ENCODE peak calls at places on chromosomes 5 and 9, in seven cellular contexts. T is GM12878, S is spleen, J is H1, C is A549, Y is gastrocnemius medialis, A is tibial nerve. I is an unnamed sample.

GRCh38 chr9:99592834-99593584 is 228.7 kb upstream of the NR4A3 start:
- DNase-seq in J (no peak), Y (no peak), C (no peak), T (no peak), S (no peak), A (no peak), I (no peak)

GRCh38 chr5:158990979-158991378 is 108.7 kb downstream of the EBF1 start:
- DNase-seq in S (no peak), Y (no peak), C (no peak), A (no peak), J (no peak), T (no peak), I (no peak)

GRCh38 chr5:74104469-74104868 is 478.5 kb downstream of the ARHGEF28 start:
- DNase-seq in Y (no peak), T (no peak), C (peak), A (no peak), J (no peak), S (no peak), I (no peak)

GRCh38 chr5:152556779-152557178 is 151.7 kb upstream of the NMUR2 start:
- DNase-seq in A (no peak), Y (no peak), S (no peak), C (no peak), T (no peak), J (no peak), I (no peak)

GRCh38 chr9:16670791-16671190 is 199.7 kb downstream of the BNC2 start:
- DNase-seq in C (no peak), A (no peak), T (no peak), J (no peak), Y (no peak), S (no peak), I (no peak)

GRCh38 chr5:32794086-32794485 is 83.0 kb downstream of the NPR3 start:
- DNase-seq in Y (no peak), J (no peak), S (no peak), T (no peak), C (peak), A (no peak), I (no peak)

GRCh38 chr5:149271717-149272558 is at the start of gene AFAP1L1:
- DNase-seq in C (peak), Y (peak), J (no peak), S (peak), A (peak), T (no peak), I (peak)

GRCh38 chr5:61910771-61911170 is 395.2 kb upstream of the KIF2A start:
- DNase-seq in Y (no peak), C (no peak), S (no peak), T (no peak), A (no peak), J (no peak), I (no peak)

GRCh38 chr5:95284512-95285405 is at the start of gene MCTP1:
- DNase-seq in S (peak), T (no peak), J (no peak), Y (no peak), C (peak), A (no peak), I (peak)

GRCh38 chr5:135208555-135209494 is 174.8 kb upstream of the PITX1 start:
- DNase-seq in J (no peak), T (no peak), C (peak), Y (no peak), S (peak), A (no peak), I (no peak)

GRCh38 chr9:118170032-118170955 is 466.1 kb downstream of the TLR4 start:
- DNase-seq in C (peak), A (no peak), S (no peak), Y (no peak), J (peak), T (no peak), I (no peak)
- H3K27ac ChIP-seq in C (no peak), A (no peak), S (no peak), Y (no peak), J (no peak), T (no peak), I (no peak)

DNA sequence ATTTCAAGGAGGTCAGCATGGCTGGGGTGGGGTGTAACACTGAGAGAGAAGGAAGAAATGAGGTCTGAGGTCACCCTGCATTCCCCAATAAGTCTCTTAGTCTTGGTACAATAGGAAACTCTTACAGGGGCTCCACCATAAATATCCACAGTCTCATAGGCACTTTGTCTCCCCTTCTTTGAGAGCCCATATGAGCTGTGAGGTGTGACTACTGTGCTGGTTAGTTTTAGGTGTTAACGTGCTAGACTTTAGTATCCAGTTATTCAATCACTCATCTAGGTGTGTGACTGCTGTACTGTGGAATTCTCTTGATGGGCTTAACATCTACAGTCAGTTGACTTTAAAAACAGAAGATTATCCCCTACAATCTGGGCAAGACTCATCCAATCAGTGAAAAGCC is 378.1 kb upstream of the RFX3 start:
- DNase-seq in T (no peak), A (no peak), C (no peak), J (no peak), S (no peak), Y (no peak), I (no peak)
- H3K27ac ChIP-seq in T (no peak), A (no peak), C (no peak), J (no peak), S (no peak), Y (no peak), I (no peak)

DNA sequence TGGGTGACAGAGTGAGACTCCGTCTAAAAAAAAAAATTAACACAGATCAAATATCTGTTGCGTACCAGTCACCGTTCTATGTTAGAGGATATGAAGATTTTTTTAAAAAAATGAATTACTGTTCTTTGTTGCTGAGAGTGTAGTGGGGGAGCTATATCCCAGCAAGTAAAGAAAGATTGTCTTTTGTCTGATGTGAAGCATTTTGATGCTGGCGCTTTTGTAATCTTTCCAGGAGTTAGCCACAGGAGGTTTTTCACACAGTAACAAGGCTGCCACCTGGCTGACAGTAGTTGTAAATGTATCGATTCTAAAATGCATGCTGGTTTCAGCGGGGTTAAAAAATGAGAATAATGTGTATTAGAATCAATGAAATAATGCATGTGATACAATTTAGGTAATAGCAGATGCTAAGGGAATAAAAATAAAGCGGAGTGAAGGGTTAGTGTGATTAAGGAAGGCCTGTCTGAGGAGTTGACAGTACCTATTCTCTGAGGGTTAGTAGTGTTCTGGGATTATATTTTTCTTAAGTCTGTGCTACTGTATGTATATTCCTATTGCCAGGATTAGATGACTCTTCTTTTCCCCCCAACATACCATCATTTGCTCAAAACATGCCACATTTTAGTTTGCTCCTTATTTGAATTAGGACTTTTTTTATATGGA is 3.4 kb downstream of the LMNB1 start:
- DNase-seq in J (no peak), S (no peak), C (peak), A (no peak), Y (no peak), T (no peak), I (no peak)
- H3K27ac ChIP-seq in J (no peak), S (no peak), C (no peak), A (no peak), Y (no peak), T (peak), I (no peak)

GRCh38 chr9:108834959-108835696 is 20.7 kb downstream of the ACTL7B start:
- DNase-seq in T (no peak), J (no peak), Y (no peak), S (no peak), C (no peak), A (no peak), I (no peak)

GRCh38 chr9:108835831-108836230 is 20.0 kb downstream of the ACTL7B start:
- DNase-seq in T (no peak), Y (no peak), A (no peak), C (no peak), S (no peak), J (no peak), I (no peak)

GRCh38 chr9:108836771-108837170 is 19.0 kb downstream of the ACTL7B start:
- DNase-seq in J (no peak), C (no peak), T (no peak), A (no peak), Y (no peak), S (no peak), I (no peak)

GRCh38 chr9:108837530-108837929 is 18.3 kb downstream of the ACTL7B start:
- DNase-seq in Y (no peak), C (no peak), J (no peak), A (no peak), S (no peak), T (no peak), I (no peak)

GRCh38 chr9:108836319-108836718 is 19.5 kb downstream of the ACTL7B start:
- DNase-seq in S (no peak), T (no peak), C (no peak), J (no peak), Y (no peak), A (no peak), I (no peak)
- H3K27ac ChIP-seq in S (no peak), T (no peak), C (no peak), J (no peak), Y (no peak), A (no peak), I (no peak)

GRCh38 chr5:68698025-68698940 is 395.5 kb upstream of the SLC30A5 start:
- DNase-seq in T (no peak), C (no peak), Y (no peak), J (no peak), A (no peak), S (no peak), I (no peak)

DNA sequence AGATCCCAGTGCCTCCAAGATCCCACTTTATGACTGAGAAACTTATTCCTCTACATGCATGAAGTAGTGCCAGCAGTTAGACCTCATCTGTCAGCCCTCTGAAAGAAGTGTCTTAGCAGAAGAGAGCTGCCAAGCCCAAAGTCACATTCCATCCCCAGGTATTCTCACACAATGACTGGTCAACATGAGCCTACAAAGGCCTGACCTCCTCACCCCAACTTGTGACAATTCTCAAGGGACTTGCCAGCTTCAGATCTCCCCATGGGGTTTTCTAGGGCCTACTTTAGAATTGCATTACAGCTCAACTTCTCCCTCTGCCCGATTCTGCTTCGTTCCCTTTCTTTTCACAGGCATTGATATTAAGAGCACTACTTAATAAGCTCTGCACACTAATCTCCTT is 393.8 kb upstream of the SLC30A5 start:
- DNase-seq in J (no peak), A (no peak), C (no peak), T (peak), S (no peak), Y (no peak), I (no peak)
- H3K27ac ChIP-seq in J (no peak), A (no peak), C (no peak), T (no peak), S (no peak), Y (no peak), I (no peak)

DNA sequence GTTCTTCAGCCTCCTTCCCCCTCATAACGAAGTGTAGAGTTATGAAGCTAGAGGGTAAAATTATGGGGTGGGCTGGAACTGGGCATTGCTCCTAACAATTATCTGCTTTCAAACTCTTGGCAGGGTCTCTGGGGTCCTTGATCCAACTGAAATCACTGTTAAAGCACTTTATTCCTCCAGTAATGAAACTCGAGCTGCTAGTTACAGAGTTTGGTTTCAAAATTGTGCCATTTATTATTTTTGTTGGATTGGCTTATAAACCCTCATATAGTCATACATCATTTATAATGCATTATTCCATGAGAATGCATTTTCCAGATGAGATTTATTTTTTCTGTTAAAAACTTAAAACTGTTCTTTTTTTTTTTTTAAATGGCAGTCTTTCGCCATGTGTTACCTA is 158.5 kb downstream of the RGS3 start:
- DNase-seq in J (no peak), S (no peak), A (no peak), Y (no peak), T (no peak), C (no peak), I (no peak)
- H3K27ac ChIP-seq in J (no peak), S (peak), A (no peak), Y (no peak), T (no peak), C (no peak), I (peak)

GRCh38 chr9:105286098-105286497 is 41.6 kb downstream of the SLC44A1 start:
- DNase-seq in Y (no peak), T (no peak), S (no peak), J (no peak), C (no peak), A (no peak), I (no peak)

GRCh38 chr9:105282870-105283621 is 38.6 kb downstream of the SLC44A1 start:
- DNase-seq in Y (no peak), T (no peak), A (no peak), J (no peak), C (no peak), S (no peak), I (no peak)

GRCh38 chr9:105281926-105282325 is 37.5 kb downstream of the SLC44A1 start:
- DNase-seq in Y (no peak), C (no peak), A (no peak), T (no peak), J (no peak), S (no peak), I (no peak)

GRCh38 chr9:105284463-105284862 is 40.0 kb downstream of the SLC44A1 start:
- DNase-seq in A (no peak), J (no peak), C (no peak), S (no peak), T (no peak), Y (no peak), I (no peak)

DNA sequence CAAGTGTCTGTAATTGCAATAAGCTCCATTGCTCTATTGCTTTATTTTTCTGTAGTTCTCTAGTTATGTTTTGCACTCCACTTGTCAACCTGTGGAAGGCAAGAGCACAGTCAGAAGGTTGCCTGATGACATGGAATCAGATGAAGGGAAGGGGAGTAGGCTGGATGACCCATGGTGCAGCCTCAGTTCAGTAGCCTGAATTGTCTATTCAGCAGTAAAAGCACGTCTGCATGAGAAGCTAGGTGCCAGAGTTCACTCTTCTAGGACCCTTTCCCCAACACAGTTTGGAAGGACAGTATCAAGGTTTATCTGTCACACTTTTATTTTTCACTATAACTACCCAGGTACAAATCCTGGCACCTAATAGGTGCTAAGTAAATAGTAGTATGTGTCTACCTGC is 39.3 kb downstream of the SLC44A1 start:
- DNase-seq in C (no peak), Y (no peak), T (no peak), S (no peak), A (no peak), J (no peak), I (no peak)
- H3K27ac ChIP-seq in C (no peak), Y (no peak), T (no peak), S (no peak), A (no peak), J (no peak), I (no peak)

GRCh38 chr5:130337179-130337888 is 433.1 kb downstream of the CHSY3 start:
- DNase-seq in C (peak), T (no peak), Y (no peak), S (no peak), A (no peak), J (no peak), I (no peak)
- H3K27ac ChIP-seq in C (peak), T (no peak), Y (no peak), S (no peak), A (no peak), J (no peak), I (no peak)

GRCh38 chr5:104763163-104763562 is 1200.6 kb upstream of the NUDT12 start:
- DNase-seq in Y (no peak), S (no peak), C (no peak), A (no peak), J (no peak), T (no peak), I (no peak)
- H3K27ac ChIP-seq in Y (no peak), S (no peak), C (no peak), A (no peak), J (no peak), T (no peak), I (no peak)

I was measured in lower lobe of right lung.